ENCODE peak calls at places on chromosomes 3 and 15, in four cellular contexts. T, I, Q and H are unnamed samples.

GRCh38 chr3:193831495-193832455 is 238.8 kb downstream of the OPA1 start:
- DNase-seq in T (no peak), I (no peak), Q (peak; percentile 62), H (no peak)

GRCh38 chr15:67506775-67507747 is 13.9 kb upstream of the C15orf61 start:
- DNase-seq in T (no peak), I (peak; percentile 9), Q (no peak), H (no peak)

GRCh38 chr3:189962466-189962865 is 158.2 kb downstream of the P3H2 start:
- DNase-seq in T (no peak), I (no peak), Q (no peak), H (no peak)

GRCh38 chr15:30859091-30859874 is 44.4 kb upstream of the FAN1 start:
- DNase-seq in T (no peak), I (peak; percentile 29), Q (peak; percentile 17), H (peak; percentile 87)

GRCh38 chr15:78866824-78867223 is 5.9 kb upstream of the MORF4L1 start:
- DNase-seq in T (no peak), I (no peak), Q (no peak), H (peak; percentile 93)

GRCh38 chr3:11580645-11581044 is 63.1 kb downstream of the VGLL4 start:
- DNase-seq in T (no peak), I (peak; percentile 52), Q (no peak), H (no peak)

GRCh38 chr3:111616417-111617105 is 21.4 kb upstream of the ZBED2 start:
- DNase-seq in T (no peak), I (peak; percentile 18), Q (no peak), H (no peak)

GRCh38 chr3:7508821-7509220 is 647.9 kb downstream of the GRM7 start:
- DNase-seq in T (no peak), I (no peak), Q (no peak), H (no peak)

GRCh38 chr3:141429371-141430035 is 57.3 kb upstream of the RASA2 start:
- DNase-seq in T (no peak), I (no peak), Q (no peak), H (no peak)

GRCh38 chr15:65249641-65250040 is 37.0 kb downstream of the PARP16 start:
- DNase-seq in T (no peak), I (peak; percentile 30), Q (no peak), H (no peak)

GRCh38 chr3:23114479-23114878 is 88.6 kb upstream of the UBE2E2 start:
- DNase-seq in T (no peak), I (no peak), Q (no peak), H (no peak)

GRCh38 chr15:40081691-40082194 is 26.9 kb downstream of the BMF start:
- DNase-seq in T (no peak), I (peak; percentile 75), Q (peak; percentile 93), H (peak; percentile 52)

GRCh38 chr15:25374143-25374542 is 64.7 kb downstream of the UBE3A start:
- DNase-seq in T (no peak), I (no peak), Q (no peak), H (no peak)

GRCh38 chr15:101225658-101226057 is 26.2 kb downstream of the CHSY1 start:
- DNase-seq in T (no peak), I (peak; percentile 63), Q (peak; percentile 60), H (no peak)

GRCh38 chr3:63278171-63278999 is at the start of gene SYNPR:
- DNase-seq in T (no peak), I (no peak), Q (no peak), H (no peak)

GRCh38 chr3:30510596-30510995 is 95.8 kb upstream of the TGFBR2 start:
- DNase-seq in T (no peak), I (peak; percentile 55), Q (no peak), H (peak; percentile 48)

GRCh38 chr15:100032358-100033080 is 299.3 kb upstream of the LYSMD4 start:
- DNase-seq in T (no peak), I (peak; percentile 22), Q (no peak), H (no peak)

GRCh38 chr3:56101576-56101975 is 366.7 kb downstream of the ERC2 start:
- DNase-seq in T (no peak), I (no peak), Q (no peak), H (no peak)

GRCh38 chr3:58664611-58665010 is 2.0 kb downstream of the FAM3D start:
- DNase-seq in T (no peak), I (no peak), Q (no peak), H (no peak)

GRCh38 chr3:129461022-129461421 is 21.0 kb downstream of the IFT122 start:
- DNase-seq in T (no peak), I (peak; percentile 81), Q (peak; percentile 88), H (peak; percentile 22)

GRCh38 chr15:63291507-63291906 is 14.1 kb downstream of the APH1B start:
- DNase-seq in T (no peak), I (peak; percentile 90), Q (peak; percentile 74), H (no peak)

GRCh38 chr3:185859294-185859972 is 34.6 kb upstream of the IGF2BP2 start:
- DNase-seq in T (no peak), I (no peak), Q (no peak), H (no peak)
- H2BK120ac ChIP-seq in T (no peak overlapping the region), I (no peak overlapping the region), Q (no peak overlapping the region), H (no peak overlapping the region)

GRCh38 chr3:154791611-154792010 is 288.5 kb upstream of the MME start:
- DNase-seq in T (no peak), I (no peak), Q (no peak), H (no peak)

GRCh38 chr3:154794383-154794782 is 285.7 kb upstream of the MME start:
- DNase-seq in T (no peak), I (no peak), Q (no peak), H (no peak)

GRCh38 chr3:154792828-154793227 is 287.3 kb upstream of the MME start:
- DNase-seq in T (no peak), I (peak; percentile 24), Q (no peak), H (no peak)

GRCh38 chr3:154795582-154795981 is 284.5 kb upstream of the MME start:
- DNase-seq in T (no peak), I (peak; percentile 97), Q (peak; percentile 93), H (peak; percentile 46)

GRCh38 chr3:154795046-154795445 is 285.1 kb upstream of the MME start:
- DNase-seq in T (no peak), I (no peak), Q (no peak), H (no peak)
- H3K36me3 ChIP-seq in T (no peaks in the 10 kb centered on the region), I (no peaks in the 10 kb centered on the region), Q (no peaks in the 10 kb centered on the region), H (no peaks in the 10 kb centered on the region)

GRCh38 chr3:14377044-14377837 is 25.2 kb upstream of the SLC6A6 start:
- DNase-seq in T (no peak), I (no peak), Q (no peak), H (no peak)
- H3K4me2 ChIP-seq in T (no peak overlapping the region), I (no peak overlapping the region), Q (no peak overlapping the region), H (no peak overlapping the region)

DNA sequence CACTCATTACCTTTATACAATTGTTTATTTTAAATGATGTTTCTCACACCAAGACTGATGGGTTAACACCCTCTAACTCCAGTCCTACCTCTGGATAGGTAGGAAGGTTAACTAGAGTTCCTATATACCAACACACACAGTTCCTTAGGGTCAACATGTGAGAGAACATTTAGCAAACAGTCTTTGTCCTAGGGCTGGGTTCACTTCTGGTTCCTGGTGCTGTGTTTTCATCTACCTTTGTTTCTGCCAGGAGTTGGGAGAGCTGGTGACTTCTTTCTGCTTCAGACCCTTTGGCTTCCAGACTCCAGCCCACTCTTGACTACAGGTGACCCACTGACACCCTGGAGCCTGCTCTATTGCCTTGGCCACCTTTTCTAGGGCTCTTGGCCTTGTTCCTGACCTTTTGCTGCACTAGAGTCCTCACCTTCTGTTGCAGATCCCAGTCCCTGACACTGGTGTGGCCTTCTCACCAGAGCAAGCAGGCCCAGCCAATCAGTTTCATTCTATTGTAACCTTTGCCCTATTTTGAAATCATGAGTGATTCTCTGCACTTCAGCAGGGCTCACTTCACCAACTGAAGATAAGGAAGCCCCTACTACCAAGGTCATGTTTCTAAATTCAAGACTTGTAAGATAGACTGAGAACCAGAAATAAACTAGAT is 50.0 kb upstream of the SECISBP2L start:
- DNase-seq in T (no peak), I (no peak), Q (no peak), H (no peak)
- H2BK120ac ChIP-seq in T (no peak overlapping the region), I (no peak overlapping the region), Q (no peak overlapping the region), H (no peak overlapping the region)